ENCODE peak calls at places on chromosomes 4 and X, in four cellular contexts. T is sigmoid colon, P is OCI-LY7, D is T-helper 1 cell. H is an unnamed sample.

GRCh38 chr4:187422655-187423054 is 572.9 kb upstream of the ZFP42 start:
- DNase-seq in T (no peak), P (no peak), D (no peak), H (no peak)

GRCh38 chr4:5128569-5128968 is 77.3 kb downstream of the STK32B start:
- DNase-seq in T (no peak), P (no peak), D (no peak), H (no peak)

GRCh38 chr4:11548529-11549176 is 120.0 kb upstream of the HS3ST1 start:
- DNase-seq in T (no peak), P (no peak), D (peak), H (no peak)

GRCh38 chrX:102599950-102600579 is 750 bp downstream of the ARMCX5 start:
- DNase-seq in T (no peak), P (no peak), D (no peak), H (no peak)

GRCh38 chrX:18410038-18410437 is 15.4 kb upstream of the CDKL5 start:
- DNase-seq in T (no peak), P (no peak), D (no peak), H (no peak)

GRCh38 chr4:5708829-5709680 is 696 bp upstream of the EVC2 start:
- DNase-seq in T (peak), P (no peak), D (no peak), H (no peak)

GRCh38 chr4:146567396-146567795 is 45.7 kb upstream of the SLC10A7 start:
- DNase-seq in T (no peak), P (no peak), D (no peak), H (no peak)

GRCh38 chr4:162506253-162506652 is 342.5 kb upstream of the FSTL5 start:
- DNase-seq in T (no peak), P (no peak), D (no peak), H (no peak)

GRCh38 chrX:110021180-110022022 is 18.5 kb downstream of the TMEM164 start:
- DNase-seq in T (no peak), P (no peak), D (no peak), H (no peak)

GRCh38 chrX:149804102-149804501 is 22.4 kb downstream of the MAGEA9 start:
- DNase-seq in T (no peak), P (no peak), D (no peak), H (no peak)

GRCh38 chr4:134636332-134637055 is 434.9 kb upstream of the PABPC4L start:
- DNase-seq in T (no peak), P (no peak), D (no peak), H (no peak)

GRCh38 chr4:95044204-95044848 is 286.6 kb downstream of the BMPR1B start:
- DNase-seq in T (no peak), P (no peak), D (no peak), H (no peak)

GRCh38 chr4:162852642-162853041 is 314.0 kb downstream of the NAF1 start:
- DNase-seq in T (no peak), P (no peak), D (no peak), H (no peak)

GRCh38 chr4:38237139-38237538 is 276.9 kb downstream of the PTTG2 start:
- DNase-seq in T (no peak), P (no peak), D (no peak), H (no peak)

GRCh38 chr4:31052519-31052918 is 332.4 kb downstream of the PCDH7 start:
- DNase-seq in T (no peak), P (no peak), D (no peak), H (no peak)

GRCh38 chr4:154959756-154960155 is 178.7 kb downstream of the RBM46 start:
- DNase-seq in T (no peak), P (no peak), D (no peak), H (no peak)

GRCh38 chrX:40975951-40976350 is 109.3 kb upstream of the USP9X start:
- DNase-seq in T (no peak), P (no peak), D (no peak), H (no peak)

GRCh38 chr4:37830640-37831039 is 4.2 kb downstream of the PGM2 start:
- DNase-seq in T (no peak), P (no peak), D (no peak), H (no peak)

GRCh38 chr4:16693641-16694040 is 204.8 kb downstream of the LDB2 start:
- DNase-seq in T (no peak), P (no peak), D (no peak), H (no peak)

GRCh38 chr4:71713611-71714203 is 70.2 kb downstream of the GC start:
- DNase-seq in T (no peak), P (peak), D (peak), H (peak)

GRCh38 chr4:98222306-98222705 is 38.9 kb upstream of the RAP1GDS1 start:
- DNase-seq in T (no peak), P (no peak), D (no peak), H (no peak)

GRCh38 chr4:72629540-72629939 is 60.5 kb upstream of the ADAMTS3 start:
- DNase-seq in T (no peak), P (no peak), D (no peak), H (no peak)

GRCh38 chr4:119865389-119865788 is 201.3 kb downstream of the MAD2L1 start:
- DNase-seq in T (no peak), P (no peak), D (no peak), H (no peak)